ENCODE peak calls at places on chromosomes 5 and 9, in eight cellular contexts. K is heart left ventricle, Y is body of pancreas, E is A549, A is K562, L is IMR-90, R is right lobe of liver, M is gastrocnemius medialis. N is an unnamed sample.

GRCh38 chr9:137268538-137269201 is 8.9 kb upstream of the TOR4A start:
- ATAC-seq in R (no peak), L (no peak), K (peak; percentile 31), E (no peak), M (peak; percentile 64), Y (no peak), A (peak; percentile 82), N (no peak)

GRCh38 chr9:98132806-98133631 is 14.0 kb upstream of the TRIM14 start:
- ATAC-seq in L (no peak), E (no peak), M (no peak), Y (no peak), A (no peak), K (no peak), R (no peak), N (no peak)

GRCh38 chr9:70420267-70421019 is 6.0 kb upstream of the KLF9 start:
- ATAC-seq in K (peak; percentile 68), A (peak; percentile 53), Y (peak; percentile 45), M (peak; percentile 40), R (peak; percentile 66), E (peak; percentile 67), L (peak; percentile 51), N (peak; percentile 50)

GRCh38 chr5:98845878-98846277 is 72.4 kb downstream of the RGMB start:
- ATAC-seq in K (no peak), L (no peak), A (no peak), M (no peak), E (no peak), R (no peak), Y (no peak), N (no peak)

GRCh38 chr9:35570709-35571108 is 34.4 kb upstream of the TESK1 start:
- ATAC-seq in M (no peak), L (no peak), R (no peak), K (no peak), E (no peak), A (no peak), Y (no peak), N (no peak)

GRCh38 chr5:6432206-6432605 is 16.5 kb upstream of the UBE2QL1 start:
- ATAC-seq in K (no peak), A (no peak), E (no peak), Y (no peak), M (no peak), L (no peak), R (no peak), N (no peak)

GRCh38 chr5:118937393-118938061 is 50.8 kb downstream of the DTWD2 start:
- ATAC-seq in R (no peak), L (no peak), A (no peak), E (no peak), M (no peak), Y (peak; percentile 87), K (peak; percentile 36), N (no peak)

GRCh38 chr9:136992819-136993369 is 672 bp downstream of the PAXX start:
- ATAC-seq in L (no peak), Y (no peak), M (no peak), K (no peak), A (no peak), E (no peak), R (no peak), N (no peak)

GRCh38 chr5:68420476-68421344 is 205.2 kb downstream of the PIK3R1 start:
- ATAC-seq in L (no peak), A (peak; percentile 78), M (no peak), R (no peak), K (peak; percentile 77), E (no peak), Y (no peak), N (no peak)

DNA sequence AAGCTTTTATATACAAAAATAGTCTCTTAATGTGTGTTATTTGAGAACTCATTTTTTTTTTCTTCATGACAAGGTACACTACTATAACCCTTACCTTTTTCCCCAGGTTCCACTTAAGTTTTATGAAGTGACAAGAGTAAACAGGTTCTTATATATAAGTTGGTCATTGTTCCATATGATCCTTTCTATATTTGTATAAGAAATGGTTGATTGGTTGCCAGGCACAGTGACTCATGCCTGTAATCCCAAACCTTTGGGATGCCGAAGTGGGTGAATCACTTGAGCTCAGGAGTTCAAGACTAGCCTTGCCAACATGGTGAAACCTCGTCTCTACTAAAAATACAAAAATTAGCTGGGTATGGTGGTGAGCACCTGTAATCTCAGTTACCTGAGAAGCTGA is 108.3 kb downstream of the PCSK1 start:
- ATAC-seq in K (no peak), Y (no peak), M (peak; percentile 46), R (no peak), E (peak; percentile 72), L (peak; percentile 58), A (no peak), N (no peak)
- TF ChIP-seq POLR2A in K (no peak), Y (no peak), M (no peak), R (no peak), E (no peak), L (no peak), A (no peak), N (no peak)

GRCh38 chr5:2958976-2959375 is 207.5 kb upstream of the IRX2 start:
- ATAC-seq in M (no peak), E (no peak), Y (no peak), L (no peak), K (no peak), R (no peak), A (no peak), N (no peak)

DNA sequence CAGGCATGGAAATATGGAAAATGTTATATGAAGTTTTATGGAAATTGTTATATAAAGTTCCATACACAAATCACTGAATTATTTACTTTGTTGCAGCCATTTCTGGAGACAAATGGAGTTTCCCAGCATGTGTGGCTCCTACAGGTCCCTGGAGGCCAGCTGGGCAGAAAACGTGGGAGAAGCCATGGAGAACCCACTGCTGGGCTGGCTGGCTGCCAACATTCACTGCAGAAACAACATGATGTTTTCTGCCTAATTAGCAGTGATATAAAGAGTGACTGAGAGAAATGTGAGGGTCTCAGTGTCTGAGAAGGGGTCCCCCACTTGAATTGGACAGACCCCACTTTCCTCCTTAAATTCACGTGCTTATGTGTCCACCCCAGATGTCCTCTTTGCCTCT is 208.8 kb upstream of the IRX2 start:
- ATAC-seq in E (no peak), Y (no peak), L (no peak), K (no peak), M (no peak), A (no peak), R (no peak), N (no peak)
- H3K9me3 ChIP-seq in E (peaks cover 3% of the 10 kb centered on the region), Y (peaks cover 4% of the 10 kb centered on the region), L (peaks cover 24% of the 10 kb centered on the region), K (peaks cover 8% of the 10 kb centered on the region), M (no peaks in the 10 kb centered on the region), A (no peaks in the 10 kb centered on the region), R (no peaks in the 10 kb centered on the region), N (no peaks in the 10 kb centered on the region)

GRCh38 chr9:6410653-6411052 is 2.3 kb upstream of the UHRF2 start:
- ATAC-seq in R (no peak), M (no peak), E (no peak), Y (no peak), K (no peak), L (no peak), A (no peak), N (no peak)

GRCh38 chr9:6415266-6415665 is 2.3 kb downstream of the UHRF2 start:
- ATAC-seq in E (no peak), Y (no peak), L (no peak), K (no peak), M (no peak), A (no peak), R (no peak), N (no peak)

GRCh38 chr9:6412572-6413364 is at the start of gene UHRF2:
- ATAC-seq in E (peak; percentile 98), M (peak; percentile 95), A (peak; percentile 95), R (peak; percentile 98), K (peak; percentile 99), L (peak; percentile 95), Y (peak; percentile 97), N (peak; percentile 97)

GRCh38 chr9:6414291-6414690 is 1.3 kb downstream of the UHRF2 start:
- ATAC-seq in L (peak; percentile 39), A (peak; percentile 45), M (no peak), K (no peak), E (peak; percentile 40), Y (no peak), R (no peak), N (no peak)

DNA sequence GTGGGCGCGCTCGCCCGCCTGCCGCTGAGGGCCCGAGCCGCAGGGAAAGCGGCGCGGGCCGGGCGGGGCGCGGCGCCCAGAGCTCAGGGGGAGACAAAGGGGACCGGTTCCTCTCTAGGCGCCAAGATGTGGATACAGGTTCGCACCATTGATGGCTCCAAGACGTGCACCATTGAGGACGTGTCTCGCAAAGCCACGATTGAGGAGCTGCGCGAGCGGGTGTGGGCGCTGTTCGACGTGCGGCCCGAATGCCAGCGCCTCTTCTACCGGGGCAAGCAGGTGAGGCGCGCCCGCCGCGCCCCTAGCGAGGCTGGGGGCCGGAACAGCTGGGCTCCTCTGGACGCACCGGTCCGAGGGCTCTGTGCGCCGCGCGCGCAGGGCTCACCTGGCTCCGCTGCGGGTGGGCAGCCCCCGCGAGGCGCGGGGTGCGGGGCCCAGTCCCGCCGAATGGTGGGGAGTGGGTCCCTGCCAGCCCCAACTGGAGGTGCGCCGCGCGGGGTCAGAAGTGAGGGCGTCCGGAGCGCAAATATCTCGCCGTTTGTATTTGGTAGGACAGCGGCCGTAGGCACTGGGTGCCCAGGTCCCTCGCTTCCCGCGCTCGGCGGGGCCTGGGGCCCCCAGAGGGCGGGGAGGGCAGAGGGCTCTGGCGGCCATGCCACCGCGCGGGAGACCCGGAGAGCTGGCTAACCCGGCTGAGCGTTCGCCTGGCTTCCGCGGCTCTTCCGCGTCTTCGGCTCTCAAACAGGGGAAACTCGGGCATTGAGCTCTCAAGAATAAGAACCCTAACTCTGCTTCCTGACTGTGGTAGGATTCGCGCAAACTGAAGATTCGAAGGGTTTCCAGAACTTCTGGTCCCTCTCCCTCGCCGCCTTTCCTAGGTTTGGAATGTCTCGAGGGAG is 615 bp downstream of the UHRF2 start:
- ATAC-seq in Y (peak; percentile 49), K (no peak), R (peak; percentile 39), A (peak; percentile 50), E (peak; percentile 55), M (peak; percentile 53), L (peak; percentile 33), N (peak; percentile 13)
- H3K4me1 ChIP-seq in Y (peaks cover 42% of the 10 kb centered on the region), K (peaks cover 25% of the 10 kb centered on the region), R (peaks cover 3% of the 10 kb centered on the region), A (peaks cover 5% of the 10 kb centered on the region), E (peaks cover 23% of the 10 kb centered on the region), M (peaks cover 30% of the 10 kb centered on the region), L (peaks cover 8% of the 10 kb centered on the region), N (peaks cover 4% of the 10 kb centered on the region)

GRCh38 chr5:91038180-91038808 is 344.8 kb downstream of the ARRDC3 start:
- ATAC-seq in A (no peak), R (no peak), E (no peak), K (no peak), Y (no peak), M (no peak), L (no peak), N (peak; percentile 67)

GRCh38 chr5:91042856-91043255 is 340.3 kb downstream of the ARRDC3 start:
- ATAC-seq in E (no peak), L (no peak), R (no peak), M (no peak), Y (no peak), A (no peak), K (peak; percentile 47), N (no peak)

GRCh38 chr5:91048073-91048472 is 335.0 kb downstream of the ARRDC3 start:
- ATAC-seq in L (no peak), K (no peak), R (peak; percentile 77), M (peak; percentile 87), Y (no peak), A (no peak), E (no peak), N (peak; percentile 74)

DNA sequence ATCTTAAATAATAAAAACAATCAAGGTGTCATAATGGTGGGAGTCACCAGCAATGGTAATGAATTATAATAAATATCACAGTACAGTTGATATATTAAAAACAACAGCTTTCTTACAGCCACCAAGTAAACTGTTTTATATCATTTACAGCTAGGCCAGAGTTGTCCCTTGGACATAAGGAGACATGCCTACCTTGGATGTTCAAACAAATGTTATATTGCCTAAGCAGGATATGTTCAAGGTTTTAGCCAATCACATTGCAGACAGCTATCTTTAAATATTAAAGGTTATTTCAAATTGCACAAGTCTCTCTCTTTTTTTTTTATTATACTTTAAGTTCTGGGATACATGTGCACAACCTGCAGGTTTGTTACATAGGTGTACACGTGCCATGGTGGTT is 340.9 kb downstream of the ARRDC3 start:
- ATAC-seq in Y (no peak), R (no peak), A (no peak), E (no peak), M (no peak), L (no peak), K (no peak), N (no peak)
- TF ChIP-seq POLR2A in Y (no peak), R (no peak), A (no peak), E (no peak), M (no peak), L (no peak), K (no peak), N (no peak)

N was measured in gastroesophageal sphincter.